ENCODE peak calls at places on chromosome 9, in nine cellular contexts. P, N, U, A, F, Q, O, K and Y are unnamed samples.

GRCh38 chr9:121261107-121261460 is 6.9 kb upstream of the GSN start:
- DNase-seq in A (no peak), N (no peak), Q (no peak), O (no peak), P (no peak), F (no peak), U (no peak), K (peak), Y (no peak)

GRCh38 chr9:123662057-123662776 is 267.7 kb downstream of the DENND1A start:
- DNase-seq in F (no peak), P (no peak), N (no peak), Q (no peak), K (no peak), U (no peak), O (no peak), A (no peak), Y (no peak)

GRCh38 chr9:14993061-14993800 is 83.0 kb upstream of the FREM1 start:
- DNase-seq in A (peak), Q (peak), K (peak), P (peak), F (peak), O (peak), N (peak), U (peak), Y (peak)

GRCh38 chr9:2778816-2779215 is 61.5 kb downstream of the KCNV2 start:
- DNase-seq in A (no peak), U (no peak), N (no peak), O (no peak), Q (no peak), F (no peak), P (no peak), K (no peak), Y (no peak)

GRCh38 chr9:4297795-4298254 is 2.0 kb downstream of the GLIS3 start:
- DNase-seq in A (peak), U (no peak), N (peak), P (peak), F (peak), O (peak), Q (peak), K (no peak), Y (peak)

GRCh38 chr9:37790096-37790495 is 5.2 kb upstream of the EXOSC3 start:
- DNase-seq in U (no peak), F (no peak), O (no peak), P (no peak), N (no peak), A (no peak), K (no peak), Q (no peak), Y (no peak)

GRCh38 chr9:131318211-131318610 is 28.7 kb downstream of the PLPP7 start:
- DNase-seq in K (peak), N (peak), P (no peak), Q (no peak), U (no peak), A (no peak), F (no peak), O (peak), Y (no peak)

GRCh38 chr9:120486347-120486746 is 93.6 kb downstream of the CDK5RAP2 start:
- DNase-seq in K (no peak), P (no peak), Q (no peak), O (no peak), A (no peak), F (no peak), U (no peak), N (no peak), Y (no peak)

GRCh38 chr9:95935861-95936578 is 60.5 kb downstream of the ERCC6L2 start:
- DNase-seq in Q (no peak), K (no peak), A (no peak), P (no peak), F (no peak), N (no peak), O (no peak), U (no peak), Y (no peak)

GRCh38 chr9:3361115-3361514 is 164.7 kb downstream of the RFX3 start:
- DNase-seq in Q (no peak), F (no peak), P (no peak), U (no peak), N (no peak), A (no peak), K (no peak), O (no peak), Y (no peak)

GRCh38 chr9:109249615-109250014 is 71.2 kb downstream of the EPB41L4B start:
- DNase-seq in U (no peak), P (no peak), O (no peak), Q (no peak), F (no peak), A (no peak), N (no peak), K (no peak), Y (no peak)

GRCh38 chr9:124210697-124211096 is 47.1 kb upstream of the NEK6 start:
- DNase-seq in P (peak), U (no peak), Q (no peak), O (no peak), N (no peak), F (no peak), A (no peak), K (no peak), Y (no peak)

GRCh38 chr9:119556129-119556875 is 187.1 kb upstream of the BRINP1 start:
- DNase-seq in K (peak), Q (peak), O (peak), A (peak), N (peak), U (peak), P (peak), F (peak), Y (peak)

GRCh38 chr9:135939351-135940265 is 21.6 kb downstream of the UBAC1 start:
- DNase-seq in K (no peak), F (peak), U (no peak), A (peak), N (no peak), O (no peak), P (peak), Q (no peak), Y (no peak)

GRCh38 chr9:136656339-136656738 is 6.4 kb upstream of the EGFL7 start:
- DNase-seq in A (no peak), O (no peak), K (no peak), P (no peak), Q (no peak), U (no peak), N (no peak), F (no peak), Y (no peak)